ENCODE peak calls at places on chromosome 5, in six cellular contexts. P is fibroblast of pulmonary artery, K is HS-5, C is ACHN, Q is fibroblast of the conjunctiva, M is tibial nerve. O is an unnamed sample.

GRCh38 chr5:28066856-28067255 is 1028.5 kb upstream of the CDH9 start:
- DNase-seq in P (no peak), K (no peak), C (no peak), Q (no peak), M (no peak), O (no peak)

GRCh38 chr5:108164574-108164973 is 217.3 kb downstream of the FBXL17 start:
- DNase-seq in P (no peak), K (no peak), C (no peak), Q (no peak), M (no peak), O (no peak)

GRCh38 chr5:31854625-31855526 is 215.9 kb downstream of the PDZD2 start:
- DNase-seq in P (peak), K (peak), C (peak), Q (no peak), M (peak), O (no peak)

GRCh38 chr5:53418409-53418808 is 62.0 kb upstream of the FST start:
- DNase-seq in P (peak), K (no peak), C (no peak), Q (no peak), M (no peak), O (no peak)

GRCh38 chr5:45225571-45226031 is 416.9 kb downstream of the MRPS30 start:
- DNase-seq in P (no peak), K (no peak), C (no peak), Q (no peak), M (no peak), O (no peak)

GRCh38 chr5:1387059-1387755 is 42.3 kb upstream of the CLPTM1L start:
- DNase-seq in P (no peak), K (no peak), C (no peak), Q (no peak), M (no peak), O (no peak)

GRCh38 chr5:73954381-73954780 is 328.4 kb downstream of the ARHGEF28 start:
- DNase-seq in P (no peak), K (no peak), C (no peak), Q (no peak), M (no peak), O (no peak)

GRCh38 chr5:37851305-37851704 is 11.5 kb upstream of the GDNF start:
- DNase-seq in P (no peak), K (no peak), C (no peak), Q (no peak), M (no peak), O (no peak)

GRCh38 chr5:36675244-36675643 is 68.8 kb downstream of the SLC1A3 start:
- DNase-seq in P (no peak), K (no peak), C (no peak), Q (no peak), M (no peak), O (no peak)

GRCh38 chr5:178994580-178995340 is at the start of gene GRM6:
- DNase-seq in P (no peak), K (no peak), C (no peak), Q (no peak), M (no peak), O (no peak)

GRCh38 chr5:40386293-40386692 is 293.4 kb upstream of the PTGER4 start:
- DNase-seq in P (no peak), K (no peak), C (no peak), Q (no peak), M (no peak), O (no peak)

GRCh38 chr5:115432691-115433090 is 111.9 kb downstream of the FEM1C start:
- DNase-seq in P (no peak), K (no peak), C (no peak), Q (no peak), M (no peak), O (no peak)

GRCh38 chr5:56711191-56711590 is 104.2 kb upstream of the MAP3K1 start:
- DNase-seq in P (no peak), K (peak), C (no peak), Q (peak), M (no peak), O (no peak)

GRCh38 chr5:175022286-175022685 is 297.9 kb downstream of the MSX2 start:
- DNase-seq in P (no peak), K (no peak), C (no peak), Q (no peak), M (no peak), O (no peak)

GRCh38 chr5:16879191-16879590 is 56.9 kb downstream of the MYO10 start:
- DNase-seq in P (no peak), K (no peak), C (no peak), Q (no peak), M (no peak), O (no peak)

GRCh38 chr5:139711067-139711851 is 63.1 kb downstream of the CXXC5 start:
- DNase-seq in P (no peak), K (no peak), C (peak), Q (no peak), M (no peak), O (peak)

GRCh38 chr5:76376141-76376900 is 26.8 kb upstream of the IQGAP2 start:
- DNase-seq in P (no peak), K (no peak), C (no peak), Q (no peak), M (no peak), O (no peak)

GRCh38 chr5:74638776-74639537 is 1.6 kb downstream of the ENC1 start:
- DNase-seq in P (peak), K (no peak), C (peak), Q (no peak), M (no peak), O (no peak)

GRCh38 chr5:8864053-8864452 is 681.8 kb downstream of the SEMA5A start:
- DNase-seq in P (peak), K (no peak), C (peak), Q (no peak), M (no peak), O (no peak)

GRCh38 chr5:98454904-98455303 is 318.6 kb upstream of the RGMB start:
- DNase-seq in P (peak), K (peak), C (peak), Q (peak), M (no peak), O (no peak)

GRCh38 chr5:144812770-144813169 is 642.1 kb downstream of the KCTD16 start:
- DNase-seq in P (peak), K (peak), C (no peak), Q (peak), M (no peak), O (no peak)

GRCh38 chr5:141960449-141961323 is 2.7 kb upstream of the PCDH12 start:
- DNase-seq in P (peak), K (peak), C (peak), Q (peak), M (peak), O (peak)

GRCh38 chr5:159332800-159333563 is 2.7 kb upstream of the IL12B start:
- DNase-seq in P (no peak), K (no peak), C (no peak), Q (no peak), M (no peak), O (no peak)

GRCh38 chr5:107424461-107424860 is 246.3 kb downstream of the EFNA5 start:
- DNase-seq in P (no peak), K (no peak), C (no peak), Q (no peak), M (no peak), O (no peak)

GRCh38 chr5:127320032-127320945 is 29.7 kb downstream of the MEGF10 start:
- DNase-seq in P (peak), K (peak), C (no peak), Q (no peak), M (no peak), O (no peak)

GRCh38 chr5:151223447-151224264 is at the start of gene CCDC69:
- DNase-seq in P (peak), K (no peak), C (peak), Q (no peak), M (peak), O (peak)